ENCODE peak calls at places on chromosomes 11 and 22, in six cellular contexts. P, S, J, X, C and M are unnamed samples.

GRCh38 chr11:129881570-129882170 is 13.7 kb downstream of the NFRKB start:
- DNase-seq in P (no peak), S (peak), J (peak), X (peak), C (peak), M (peak)

GRCh38 chr11:17579451-17579850 is 32.4 kb downstream of the OTOG start:
- DNase-seq in P (no peak), S (no peak), J (no peak), X (no peak), C (no peak), M (no peak)

GRCh38 chr22:20431520-20432237 is 5.9 kb downstream of the SCARF2 start:
- DNase-seq in P (peak), S (no peak), J (no peak), X (no peak), C (no peak), M (no peak)

GRCh38 chr22:49961601-49962011 is 1.0 kb downstream of the PIM3 start:
- DNase-seq in P (peak), S (no peak), J (peak), X (no peak), C (peak), M (no peak)

GRCh38 chr11:93784935-93785360 is 866 bp downstream of the MED17 start:
- DNase-seq in P (no peak), S (no peak), J (no peak), X (no peak), C (peak), M (no peak)

GRCh38 chr11:15742626-15743243 is 613.6 kb downstream of the SOX6 start:
- DNase-seq in P (no peak), S (no peak), J (peak), X (no peak), C (peak), M (no peak)

GRCh38 chr22:34696557-34696956 is 369.4 kb upstream of the ISX start:
- DNase-seq in P (no peak), S (no peak), J (no peak), X (no peak), C (no peak), M (no peak)

GRCh38 chr11:69414773-69415187 is 66.7 kb upstream of the LINC01488 start:
- DNase-seq in P (no peak), S (no peak), J (no peak), X (no peak), C (no peak), M (no peak)

GRCh38 chr11:14619580-14619979 is 24.0 kb upstream of the PDE3B start:
- DNase-seq in P (no peak), S (no peak), J (no peak), X (no peak), C (no peak), M (no peak)

GRCh38 chr22:19943665-19944026 is 2.0 kb upstream of the TXNRD2 start:
- DNase-seq in P (no peak), S (peak), J (peak), X (peak), C (peak), M (peak)

GRCh38 chr11:3056296-3057068 is 741 bp downstream of the CARS1 start:
- DNase-seq in P (no peak), S (no peak), J (no peak), X (no peak), C (no peak), M (no peak)

GRCh38 chr11:70068950-70069349 is 9.2 kb upstream of the ANO1 start:
- DNase-seq in P (no peak), S (no peak), J (no peak), X (no peak), C (no peak), M (no peak)

GRCh38 chr11:92628401-92629292 is 340.8 kb upstream of the MTNR1B start:
- DNase-seq in P (no peak), S (no peak), J (peak), X (no peak), C (no peak), M (no peak)

GRCh38 chr11:12429155-12429554 is 51.8 kb downstream of the PARVA start:
- DNase-seq in P (no peak), S (no peak), J (no peak), X (no peak), C (no peak), M (no peak)

GRCh38 chr11:116984186-116984585 is 114.0 kb downstream of the SIK3 start:
- DNase-seq in P (no peak), S (no peak), J (peak), X (peak), C (peak), M (peak)

GRCh38 chr11:2704896-2705606 is 5.3 kb upstream of the KCNQ1OT1 start:
- DNase-seq in P (peak), S (no peak), J (no peak), X (no peak), C (no peak), M (no peak)

GRCh38 chr11:119493712-119494111 is 70.7 kb upstream of the THY1 start:
- DNase-seq in P (no peak), S (no peak), J (peak), X (no peak), C (peak), M (no peak)

GRCh38 chr22:46140989-46141928 is 9.1 kb upstream of the PPARA start:
- DNase-seq in P (no peak), S (no peak), J (no peak), X (no peak), C (no peak), M (no peak)

GRCh38 chr22:43005106-43005505 is 9.8 kb downstream of the PACSIN2 start:
- DNase-seq in P (no peak), S (no peak), J (no peak), X (peak), C (no peak), M (peak)

GRCh38 chr22:30040499-30041055 is 39.7 kb upstream of the HORMAD2 start:
- DNase-seq in P (no peak), S (no peak), J (no peak), X (no peak), C (no peak), M (no peak)

GRCh38 chr11:60680455-60681119 is 18.8 kb upstream of the MS4A8 start:
- DNase-seq in P (no peak), S (no peak), J (no peak), X (no peak), C (no peak), M (no peak)
- TF ChIP-seq CTCF in P (no peak), S (no peak), J (no peak), X (no peak), C (no peak), M (no peak)

DNA sequence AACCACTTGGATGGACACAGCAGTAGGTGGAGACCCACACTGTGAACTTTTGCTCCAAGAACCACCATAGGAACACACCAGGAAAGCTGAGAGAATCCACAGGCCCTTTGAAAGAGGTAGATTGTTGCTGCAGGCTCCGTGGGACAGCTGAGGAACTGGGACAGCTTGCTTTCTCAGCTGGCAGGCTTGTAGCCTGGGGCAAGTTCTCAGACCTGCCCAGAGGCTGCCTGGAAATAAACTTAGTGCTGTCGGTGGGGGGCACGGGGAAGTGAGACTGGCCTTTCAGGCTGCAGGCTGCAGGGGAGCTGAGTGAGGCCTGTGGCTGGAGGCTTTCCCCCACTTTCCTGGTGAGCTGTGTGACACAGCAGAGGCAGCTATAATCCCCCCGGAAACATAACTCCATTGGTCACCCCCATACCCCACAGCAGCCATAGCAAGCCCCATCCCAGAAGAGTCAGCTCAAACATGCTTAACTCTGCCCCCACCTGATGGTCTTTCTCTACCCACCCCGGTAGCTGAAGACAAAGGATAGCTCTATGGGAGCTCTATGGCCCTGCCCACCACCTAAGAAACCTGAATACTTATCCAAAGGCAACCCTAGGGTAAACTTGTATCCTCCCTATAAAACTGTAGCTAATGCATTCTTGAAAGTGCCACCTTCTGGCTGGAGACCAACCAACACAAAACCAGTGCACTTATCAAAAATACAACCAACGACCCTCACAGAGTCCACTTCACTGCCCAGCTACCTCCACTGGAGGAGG is 21.4 kb upstream of the ACRV1 start:
- DNase-seq in P (no peak), S (no peak), J (no peak), X (no peak), C (no peak), M (no peak)
- H3K4me3 ChIP-seq in P (no peak), S (no peak), J (no peak), X (no peak), C (no peak), M (no peak)

GRCh38 chr11:11390068-11390775 is 37.2 kb upstream of the CSNK2A3 start:
- DNase-seq in P (no peak), S (no peak), J (no peak), X (no peak), C (no peak), M (no peak)

GRCh38 chr11:11387906-11388305 is 34.9 kb upstream of the CSNK2A3 start:
- DNase-seq in P (no peak), S (no peak), J (no peak), X (no peak), C (no peak), M (no peak)

GRCh38 chr11:11389238-11389637 is 36.2 kb upstream of the CSNK2A3 start:
- DNase-seq in P (no peak), S (no peak), J (no peak), X (no peak), C (peak), M (peak)

GRCh38 chr11:11391796-11392195 is 38.7 kb upstream of the CSNK2A3 start:
- DNase-seq in P (no peak), S (no peak), J (peak), X (peak), C (peak), M (peak)

DNA sequence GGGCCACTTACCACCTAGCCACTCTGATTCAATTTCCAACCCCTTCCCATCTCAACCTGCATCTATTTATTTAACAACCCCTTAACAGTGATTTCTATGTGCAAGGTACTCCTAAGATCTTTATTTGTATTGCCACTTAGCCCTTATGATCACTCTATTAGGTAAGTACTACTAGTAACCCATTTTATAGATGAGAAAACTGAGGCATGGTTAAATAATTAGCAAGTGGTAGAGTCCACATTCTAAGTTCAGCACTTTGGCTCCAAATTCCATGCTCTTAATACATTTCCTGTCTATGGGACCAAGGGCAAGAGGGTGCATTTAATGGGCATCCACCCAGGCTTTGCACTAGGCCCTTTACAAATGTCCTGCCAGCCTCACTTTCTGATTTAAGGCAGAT is 38.1 kb upstream of the CSNK2A3 start:
- DNase-seq in P (no peak), S (no peak), J (no peak), X (no peak), C (no peak), M (no peak)
- TF ChIP-seq CTCF in P (no peak), S (no peak), J (no peak), X (no peak), C (no peak), M (no peak)

DNA sequence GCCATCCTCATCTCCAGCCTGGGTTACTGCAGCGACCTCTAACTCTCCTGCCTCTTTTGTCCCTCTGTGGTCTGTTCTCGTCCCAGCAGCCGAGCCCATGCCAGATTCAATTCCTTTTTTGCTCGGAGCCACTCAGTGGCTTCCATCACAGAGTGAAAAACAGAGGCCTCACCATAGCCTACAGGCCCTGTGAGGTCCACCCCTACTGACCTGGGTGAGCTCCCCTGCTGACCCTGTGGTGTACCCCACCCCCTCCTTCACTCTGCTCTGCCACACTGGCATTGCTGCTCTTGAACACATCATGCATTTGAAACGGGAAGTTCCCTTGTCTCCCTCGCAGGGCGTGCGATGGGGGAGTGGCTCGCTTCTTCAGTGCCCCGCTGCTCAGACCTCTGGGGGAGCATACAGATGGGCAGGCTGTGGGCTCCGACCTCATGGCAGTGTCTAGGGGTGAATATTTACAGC is 2.1 kb downstream of the AIP start:
- DNase-seq in P (no peak), S (no peak), J (no peak), X (no peak), C (no peak), M (no peak)
- H3K4me3 ChIP-seq in P (no peak), S (no peak), J (no peak), X (no peak), C (no peak), M (no peak)

GRCh38 chr11:74702383-74703007 is 28.7 kb downstream of the CHRDL2 start:
- DNase-seq in P (peak), S (peak), J (peak), X (peak), C (peak), M (peak)

GRCh38 chr11:74697722-74698121 is 33.5 kb downstream of the CHRDL2 start:
- DNase-seq in P (no peak), S (no peak), J (no peak), X (no peak), C (no peak), M (no peak)

GRCh38 chr11:74699615-74700396 is 31.4 kb downstream of the CHRDL2 start:
- DNase-seq in P (no peak), S (no peak), J (no peak), X (no peak), C (no peak), M (no peak)

GRCh38 chr11:74703211-74703610 is 28.0 kb downstream of the CHRDL2 start:
- DNase-seq in P (no peak), S (no peak), J (no peak), X (no peak), C (no peak), M (no peak)

DNA sequence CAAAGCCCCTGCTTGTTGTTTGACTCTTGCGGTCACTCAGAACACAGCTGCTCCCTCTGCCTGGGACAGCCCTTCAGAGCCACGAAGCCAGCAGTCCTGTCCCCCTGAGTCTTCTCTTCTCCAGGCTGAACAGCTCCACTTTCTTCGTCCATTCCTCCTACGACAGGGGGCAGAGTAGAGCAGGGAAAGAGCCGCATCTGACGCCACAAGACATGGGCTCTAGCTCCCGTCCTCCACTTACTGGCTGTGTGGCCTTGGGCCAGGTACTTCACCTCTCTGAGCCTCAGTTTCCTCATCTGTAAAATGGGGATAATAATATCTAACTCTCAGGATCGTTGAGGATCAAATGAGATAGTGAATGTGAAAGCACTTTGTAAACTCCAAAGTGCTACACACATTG is 29.9 kb downstream of the CHRDL2 start:
- DNase-seq in P (no peak), S (no peak), J (peak), X (no peak), C (no peak), M (no peak)
- TF ChIP-seq CTCF in P (no peak), S (peak), J (peak), X (no peak), C (peak), M (no peak)